ENCODE peak calls at places on chromosome 14, in ten cellular contexts. One of them, this sample, is unnamed.

GRCh38 chr14:50232276-50232642 is 881 bp upstream of the SOS2 start:
- DNase-seq in neural crest cell: no peak
- DNase-seq in activated CD4-positive, CD25-positive, alpha-beta regulatory T cell treated with anti-CD3 and anti-CD28 coated beads, Interleukin-2, amount 50 U/mL, for 72 hours: no peak
- DNase-seq in lower lobe of right lung: no peak
- DNase-seq in activated gamma-delta T cell treated with Interleukin-2 at 50 U/mL for 16 hours: no peak
- DNase-seq in heart right ventricle: no peak
- DNase-seq in HEK293T: no peak
- DNase-seq in tibial nerve: no peak
- DNase-seq in AG04449: no peak
- DNase-seq in mammary epithelial cell: no peak
- DNase-seq in this sample: no peak

GRCh38 chr14:77904218-77904617 is 104.3 kb downstream of the ADCK1 start:
- DNase-seq in neural crest cell: no peak
- DNase-seq in activated CD4-positive, CD25-positive, alpha-beta regulatory T cell treated with anti-CD3 and anti-CD28 coated beads, Interleukin-2, amount 50 U/mL, for 72 hours: no peak
- DNase-seq in lower lobe of right lung: no peak
- DNase-seq in activated gamma-delta T cell treated with Interleukin-2 at 50 U/mL for 16 hours: no peak
- DNase-seq in heart right ventricle: no peak
- DNase-seq in HEK293T: no peak
- DNase-seq in tibial nerve: no peak
- DNase-seq in AG04449: no peak
- DNase-seq in mammary epithelial cell: no peak
- DNase-seq in this sample: no peak

GRCh38 chr14:24895243-24895583 is 154.7 kb downstream of the STXBP6 start:
- DNase-seq in neural crest cell: no peak
- DNase-seq in activated CD4-positive, CD25-positive, alpha-beta regulatory T cell treated with anti-CD3 and anti-CD28 coated beads, Interleukin-2, amount 50 U/mL, for 72 hours: no peak
- DNase-seq in lower lobe of right lung: no peak
- DNase-seq in activated gamma-delta T cell treated with Interleukin-2 at 50 U/mL for 16 hours: no peak
- DNase-seq in heart right ventricle: no peak
- DNase-seq in HEK293T: no peak
- DNase-seq in tibial nerve: no peak
- DNase-seq in AG04449: no peak
- DNase-seq in mammary epithelial cell: no peak
- DNase-seq in this sample: no peak

GRCh38 chr14:98234208-98234607 is 1037.8 kb downstream of the BCL11B start:
- DNase-seq in neural crest cell: no peak
- DNase-seq in activated CD4-positive, CD25-positive, alpha-beta regulatory T cell treated with anti-CD3 and anti-CD28 coated beads, Interleukin-2, amount 50 U/mL, for 72 hours: no peak
- DNase-seq in lower lobe of right lung: no peak
- DNase-seq in activated gamma-delta T cell treated with Interleukin-2 at 50 U/mL for 16 hours: no peak
- DNase-seq in heart right ventricle: no peak
- DNase-seq in HEK293T: no peak
- DNase-seq in tibial nerve: no peak
- DNase-seq in AG04449: no peak
- DNase-seq in mammary epithelial cell: peak; percentile 85
- DNase-seq in this sample: no peak

GRCh38 chr14:61525293-61526011 is 169.9 kb upstream of the HIF1A start:
- DNase-seq in neural crest cell: no peak
- DNase-seq in activated CD4-positive, CD25-positive, alpha-beta regulatory T cell treated with anti-CD3 and anti-CD28 coated beads, Interleukin-2, amount 50 U/mL, for 72 hours: no peak
- DNase-seq in lower lobe of right lung: peak; percentile 70
- DNase-seq in activated gamma-delta T cell treated with Interleukin-2 at 50 U/mL for 16 hours: peak; percentile 55
- DNase-seq in heart right ventricle: peak; percentile 52
- DNase-seq in HEK293T: no peak
- DNase-seq in tibial nerve: peak; percentile 64
- DNase-seq in AG04449: no peak
- DNase-seq in mammary epithelial cell: peak; percentile 100
- DNase-seq in this sample: no peak

GRCh38 chr14:30596972-30597371 is 25.1 kb upstream of the SCFD1 start:
- DNase-seq in neural crest cell: no peak
- DNase-seq in activated CD4-positive, CD25-positive, alpha-beta regulatory T cell treated with anti-CD3 and anti-CD28 coated beads, Interleukin-2, amount 50 U/mL, for 72 hours: no peak
- DNase-seq in lower lobe of right lung: no peak
- DNase-seq in activated gamma-delta T cell treated with Interleukin-2 at 50 U/mL for 16 hours: no peak
- DNase-seq in heart right ventricle: no peak
- DNase-seq in HEK293T: no peak
- DNase-seq in tibial nerve: no peak
- DNase-seq in AG04449: no peak
- DNase-seq in mammary epithelial cell: no peak
- DNase-seq in this sample: no peak

GRCh38 chr14:23538049-23538718 is 13.4 kb downstream of the ZFHX2 start:
- DNase-seq in neural crest cell: no peak
- DNase-seq in activated CD4-positive, CD25-positive, alpha-beta regulatory T cell treated with anti-CD3 and anti-CD28 coated beads, Interleukin-2, amount 50 U/mL, for 72 hours: no peak
- DNase-seq in lower lobe of right lung: no peak
- DNase-seq in activated gamma-delta T cell treated with Interleukin-2 at 50 U/mL for 16 hours: no peak
- DNase-seq in heart right ventricle: no peak
- DNase-seq in HEK293T: no peak
- DNase-seq in tibial nerve: no peak
- DNase-seq in AG04449: no peak
- DNase-seq in mammary epithelial cell: no peak
- DNase-seq in this sample: no peak

GRCh38 chr14:64968651-64969050 is 3.5 kb downstream of the RAB15 start:
- DNase-seq in neural crest cell: no peak
- DNase-seq in activated CD4-positive, CD25-positive, alpha-beta regulatory T cell treated with anti-CD3 and anti-CD28 coated beads, Interleukin-2, amount 50 U/mL, for 72 hours: no peak
- DNase-seq in lower lobe of right lung: no peak
- DNase-seq in activated gamma-delta T cell treated with Interleukin-2 at 50 U/mL for 16 hours: no peak
- DNase-seq in heart right ventricle: no peak
- DNase-seq in HEK293T: no peak
- DNase-seq in tibial nerve: no peak
- DNase-seq in AG04449: no peak
- DNase-seq in mammary epithelial cell: no peak
- DNase-seq in this sample: no peak

GRCh38 chr14:67934087-67934486 is 114.5 kb downstream of the RAD51B start:
- DNase-seq in neural crest cell: peak; percentile 6
- DNase-seq in activated CD4-positive, CD25-positive, alpha-beta regulatory T cell treated with anti-CD3 and anti-CD28 coated beads, Interleukin-2, amount 50 U/mL, for 72 hours: no peak
- DNase-seq in lower lobe of right lung: no peak
- DNase-seq in activated gamma-delta T cell treated with Interleukin-2 at 50 U/mL for 16 hours: no peak
- DNase-seq in heart right ventricle: peak; percentile 26
- DNase-seq in HEK293T: peak; percentile 59
- DNase-seq in tibial nerve: peak; percentile 54
- DNase-seq in AG04449: peak; percentile 29
- DNase-seq in mammary epithelial cell: peak; percentile 68
- DNase-seq in this sample: peak; percentile 48

GRCh38 chr14:104249706-104250105 is 111.3 kb downstream of the KIF26A start:
- DNase-seq in neural crest cell: no peak
- DNase-seq in activated CD4-positive, CD25-positive, alpha-beta regulatory T cell treated with anti-CD3 and anti-CD28 coated beads, Interleukin-2, amount 50 U/mL, for 72 hours: no peak
- DNase-seq in lower lobe of right lung: peak; percentile 24
- DNase-seq in activated gamma-delta T cell treated with Interleukin-2 at 50 U/mL for 16 hours: no peak
- DNase-seq in heart right ventricle: no peak
- DNase-seq in HEK293T: no peak
- DNase-seq in tibial nerve: no peak
- DNase-seq in AG04449: no peak
- DNase-seq in mammary epithelial cell: no peak
- DNase-seq in this sample: no peak

GRCh38 chr14:30395065-30395464 is 163.9 kb upstream of the G2E3 start:
- DNase-seq in neural crest cell: no peak
- DNase-seq in activated CD4-positive, CD25-positive, alpha-beta regulatory T cell treated with anti-CD3 and anti-CD28 coated beads, Interleukin-2, amount 50 U/mL, for 72 hours: no peak
- DNase-seq in lower lobe of right lung: no peak
- DNase-seq in activated gamma-delta T cell treated with Interleukin-2 at 50 U/mL for 16 hours: no peak
- DNase-seq in heart right ventricle: no peak
- DNase-seq in HEK293T: no peak
- DNase-seq in tibial nerve: no peak
- DNase-seq in AG04449: no peak
- DNase-seq in mammary epithelial cell: no peak
- DNase-seq in this sample: no peak

GRCh38 chr14:70489579-70490175 is 37.7 kb downstream of the ADAM21 start:
- DNase-seq in neural crest cell: no peak
- DNase-seq in activated CD4-positive, CD25-positive, alpha-beta regulatory T cell treated with anti-CD3 and anti-CD28 coated beads, Interleukin-2, amount 50 U/mL, for 72 hours: no peak
- DNase-seq in lower lobe of right lung: no peak
- DNase-seq in activated gamma-delta T cell treated with Interleukin-2 at 50 U/mL for 16 hours: no peak
- DNase-seq in heart right ventricle: no peak
- DNase-seq in HEK293T: no peak
- DNase-seq in tibial nerve: no peak
- DNase-seq in AG04449: no peak
- DNase-seq in mammary epithelial cell: no peak
- DNase-seq in this sample: no peak